ENCODE peak calls at places on chromosome 9, in four cellular contexts. A, D, J and X are unnamed samples.

GRCh38 chr9:92713528-92713927 is 43.6 kb upstream of the IPPK start:
- DNase-seq in A (no peak), J (no peak), D (no peak), X (no peak)

GRCh38 chr9:126696091-126696763 is 82.5 kb downstream of the LMX1B start:
- DNase-seq in D (peak), J (no peak), A (no peak), X (no peak)

GRCh38 chr9:92592537-92592936 is 56.7 kb upstream of the ECM2 start:
- DNase-seq in J (no peak), D (no peak), A (no peak), X (no peak)

GRCh38 chr9:69919461-69920061 is 98.9 kb downstream of the CFAP95 start:
- DNase-seq in A (no peak), D (no peak), J (peak), X (peak)

GRCh38 chr9:89718635-89719034 is 113.8 kb downstream of the GADD45G start:
- DNase-seq in A (no peak), D (no peak), J (no peak), X (no peak)

GRCh38 chr9:76610009-76610352 is 151.0 kb downstream of the GCNT1 start:
- DNase-seq in J (no peak), A (peak), D (peak), X (no peak)

GRCh38 chr9:133727277-133727875 is 10.8 kb downstream of the SARDH start:
- DNase-seq in D (no peak), J (no peak), A (peak), X (peak)

GRCh38 chr9:71748280-71748743 is 20.0 kb downstream of the CEMIP2 start:
- DNase-seq in D (no peak), A (no peak), J (no peak), X (no peak)

GRCh38 chr9:784916-785315 is 56.6 kb upstream of the DMRT1 start:
- DNase-seq in A (no peak), J (no peak), D (no peak), X (no peak)

DNA sequence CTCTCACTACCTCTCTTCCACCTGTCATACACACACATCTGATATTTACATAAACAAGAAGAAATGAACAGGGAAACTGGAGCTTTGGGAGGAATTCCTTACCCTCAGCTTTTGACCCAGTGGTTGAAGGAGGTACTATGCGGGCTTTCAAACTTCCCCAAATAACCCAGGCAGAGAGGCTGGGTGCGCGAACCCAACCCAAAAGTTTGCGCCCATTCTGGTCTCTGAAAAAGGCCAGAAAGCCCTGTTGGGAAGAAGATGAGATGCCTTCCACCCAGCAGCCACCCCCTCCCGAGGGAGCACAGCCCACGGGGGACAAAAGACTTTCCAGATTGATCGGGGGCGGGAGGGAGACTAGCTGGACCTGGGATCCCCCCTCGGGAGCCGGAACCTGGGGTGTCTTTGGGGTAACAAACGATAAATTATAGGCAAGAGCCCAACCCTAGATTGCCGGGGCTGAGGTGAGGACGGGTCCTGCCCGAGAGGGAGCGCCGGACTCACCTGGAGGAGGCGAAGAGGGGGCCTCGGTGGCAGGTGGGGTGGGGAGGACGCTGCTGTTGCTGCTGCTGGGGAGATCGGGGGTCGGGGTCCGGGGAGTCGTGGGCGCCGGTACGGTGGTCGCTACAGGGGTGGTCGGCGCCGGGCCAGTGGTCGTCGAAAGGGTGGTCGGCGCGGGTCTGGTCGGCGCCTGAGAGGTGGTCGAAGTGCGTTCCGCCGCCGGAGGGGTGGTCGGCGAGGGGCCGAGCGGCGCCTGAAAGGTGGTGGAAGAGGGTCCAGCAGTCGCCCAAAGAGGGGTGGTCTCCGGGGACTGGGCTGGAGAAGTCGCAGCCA is 798 bp downstream of the MEGF9 start:
- DNase-seq in A (peak), D (peak), J (peak), X (no peak)
- H3K27ac ChIP-seq in A (peak), D (peak), J (peak), X (no peak)

GRCh38 chr9:105242557-105242956 is 1.9 kb upstream of the SLC44A1 start:
- DNase-seq in J (no peak), D (no peak), A (no peak), X (no peak)

GRCh38 chr9:105241356-105242043 is 3.0 kb upstream of the SLC44A1 start:
- DNase-seq in D (no peak), A (no peak), J (no peak), X (no peak)

GRCh38 chr9:105243015-105243686 is 1.3 kb upstream of the SLC44A1 start:
- DNase-seq in D (no peak), A (no peak), J (no peak), X (peak)

GRCh38 chr9:105243935-105244273 is 547 bp upstream of the SLC44A1 start:
- DNase-seq in A (no peak), J (no peak), D (no peak), X (no peak)

DNA sequence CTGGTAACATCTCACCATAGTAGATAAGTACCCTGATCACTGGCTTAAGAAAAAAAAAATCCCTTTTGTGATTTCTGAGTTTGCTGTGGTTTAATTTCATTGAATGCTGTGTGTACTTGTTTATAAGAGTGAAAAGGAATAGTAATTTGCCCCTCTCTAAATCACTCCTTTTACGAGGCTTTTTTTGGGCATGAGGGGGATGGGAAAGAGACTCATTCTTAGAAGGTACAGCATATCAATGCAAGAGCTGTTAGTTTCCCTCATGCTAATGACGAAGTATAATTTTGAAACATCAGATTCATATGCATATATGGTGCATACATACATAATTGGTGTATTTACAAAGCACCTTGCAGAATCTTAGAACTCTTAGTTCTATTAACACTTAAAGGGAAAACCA is 2.4 kb upstream of the SLC44A1 start:
- DNase-seq in J (no peak), D (no peak), A (no peak), X (no peak)
- H3K27ac ChIP-seq in J (no peak), D (no peak), A (no peak), X (peak)

DNA sequence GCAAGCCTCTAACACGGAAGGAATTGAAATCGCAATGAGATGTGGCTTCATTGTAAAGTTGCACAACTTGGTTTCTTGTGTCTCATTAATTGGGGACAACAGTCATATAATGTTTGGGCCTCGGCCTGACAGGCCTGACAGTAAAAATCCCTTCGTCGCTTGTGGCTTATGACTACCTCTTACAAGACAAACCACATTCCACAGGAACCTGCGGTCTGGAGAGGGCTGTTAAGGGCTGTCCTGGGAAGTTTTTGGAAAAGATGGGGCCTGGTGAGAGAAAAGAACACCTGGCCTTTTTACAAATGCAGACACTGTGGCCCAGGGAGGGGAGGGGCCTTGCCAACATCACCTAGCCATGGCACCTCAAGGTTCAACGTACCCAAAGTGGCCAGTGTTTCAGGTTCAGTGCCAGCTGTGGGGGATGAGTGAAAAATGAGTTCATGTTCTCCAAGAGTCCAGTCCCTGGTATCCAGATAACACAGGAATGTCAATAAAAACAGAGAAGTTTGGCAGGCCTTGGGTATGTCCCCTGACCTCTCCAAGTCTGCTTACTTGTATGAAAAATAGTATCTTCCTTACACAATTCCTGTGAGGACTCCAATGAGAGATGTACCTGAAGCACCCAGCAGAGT is 22.2 kb downstream of the SHB start:
- DNase-seq in A (peak), J (no peak), D (no peak), X (peak)
- H3K27ac ChIP-seq in A (peak), J (peak), D (peak), X (peak)

GRCh38 chr9:121658591-121658990 is 7.2 kb downstream of the DAB2IP start:
- DNase-seq in J (no peak), D (no peak), A (no peak), X (no peak)
- H3K27ac ChIP-seq in J (no peak), D (peak), A (no peak), X (no peak)

GRCh38 chr9:123928471-123929176 is 1.3 kb downstream of the DENND1A start:
- DNase-seq in J (no peak), D (no peak), A (no peak), X (no peak)
- H3K27ac ChIP-seq in J (peak), D (no peak), A (peak), X (no peak)